ENCODE peak calls at places on chromosomes 2 and 18, in nine cellular contexts. N is ascending aorta; S is endodermal cell; E is psoas muscle; X is upper lobe of left lung; V is colonic mucosa; B is lower lobe of right lung; M is naive thymus-derived CD4-positive, alpha-beta T cell; T is tibial artery. C is an unnamed sample. For H3K4me1, the result is how much of the 10 kb centered on the place peaks cover.

GRCh38 chr2:25341031-25341727 is 546 bp downstream of the DNMT3A start:
- DNase-seq in X (peak), B (peak), S (no peak), M (no peak), E (peak), N (no peak), T (no peak), V (no peak), C (peak)

GRCh38 chr2:195531754-195532153 is 125.3 kb upstream of the SLC39A10 start:
- DNase-seq in V (no peak), X (no peak), E (no peak), S (no peak), T (no peak), N (no peak), B (no peak), M (no peak), C (no peak)

GRCh38 chr18:32688821-32689220 is 84.0 kb downstream of the KLHL14 start:
- DNase-seq in N (no peak), E (no peak), X (no peak), M (no peak), V (no peak), T (no peak), S (no peak), B (no peak), C (no peak)

GRCh38 chr2:152228215-152228614 is 52.7 kb upstream of the STAM2 start:
- DNase-seq in M (no peak), S (no peak), B (no peak), N (no peak), X (no peak), T (no peak), V (no peak), E (no peak), C (no peak)

GRCh38 chr2:191383486-191383885 is 138.3 kb downstream of the MYO1B start:
- DNase-seq in N (no peak), X (no peak), B (no peak), E (no peak), V (no peak), S (no peak), T (no peak), M (no peak), C (no peak)

GRCh38 chr2:36404312-36404711 is 48.7 kb downstream of the CRIM1 start:
- DNase-seq in M (no peak), S (no peak), X (no peak), N (no peak), T (no peak), B (no peak), V (no peak), E (no peak), C (no peak)

GRCh38 chr2:183255406-183255805 is 131.2 kb downstream of the NUP35 start:
- DNase-seq in N (no peak), M (no peak), B (no peak), E (no peak), T (no peak), X (no peak), V (no peak), S (no peak), C (no peak)

GRCh38 chr2:240523451-240524281 is 34.1 kb downstream of the ANKMY1 start:
- DNase-seq in V (no peak), E (no peak), N (peak), B (no peak), T (no peak), S (peak), M (no peak), X (peak), C (no peak)

GRCh38 chr2:167438206-167438605 is 549.9 kb downstream of the XIRP2 start:
- DNase-seq in B (no peak), X (no peak), N (no peak), S (no peak), V (peak), M (no peak), E (no peak), T (no peak), C (no peak)

GRCh38 chr2:29046321-29046720 is 28.0 kb downstream of the PCARE start:
- DNase-seq in S (no peak), N (no peak), M (no peak), X (no peak), T (no peak), E (no peak), V (no peak), B (no peak), C (no peak)

GRCh38 chr2:2698182-2699116 is 367.4 kb upstream of the MYT1L start:
- DNase-seq in X (peak), S (peak), N (no peak), E (no peak), V (no peak), M (peak), B (no peak), T (no peak), C (no peak)

GRCh38 chr2:237244976-237245646 is 159.4 kb downstream of the COPS8 start:
- DNase-seq in S (no peak), V (no peak), X (no peak), N (no peak), M (no peak), B (no peak), T (no peak), E (no peak), C (no peak)

GRCh38 chr2:74039611-74040010 is 54.9 kb downstream of the TET3 start:
- DNase-seq in M (no peak), N (no peak), V (no peak), B (no peak), E (no peak), X (no peak), S (no peak), T (no peak), C (no peak)

GRCh38 chr2:170715062-170715931 is at the start of gene SP5:
- DNase-seq in S (peak), X (peak), N (peak), T (peak), V (peak), E (peak), M (peak), B (peak), C (peak)
- H3K4me1 ChIP-seq in S (under half), X (half or more), N (under half), T (under half), V (under half), E (under half), M (under half), B (under half), C (half or more)

GRCh38 chr2:45908316-45909150 is 257.1 kb downstream of the PRKCE start:
- DNase-seq in N (no peak), V (no peak), B (no peak), T (no peak), S (no peak), E (no peak), M (no peak), X (no peak), C (no peak)
- H3K4me1 ChIP-seq in N (under half), V (under half), B (under half), T (under half), S (under half), E (under half), M (under half), X (under half), C (under half)

DNA sequence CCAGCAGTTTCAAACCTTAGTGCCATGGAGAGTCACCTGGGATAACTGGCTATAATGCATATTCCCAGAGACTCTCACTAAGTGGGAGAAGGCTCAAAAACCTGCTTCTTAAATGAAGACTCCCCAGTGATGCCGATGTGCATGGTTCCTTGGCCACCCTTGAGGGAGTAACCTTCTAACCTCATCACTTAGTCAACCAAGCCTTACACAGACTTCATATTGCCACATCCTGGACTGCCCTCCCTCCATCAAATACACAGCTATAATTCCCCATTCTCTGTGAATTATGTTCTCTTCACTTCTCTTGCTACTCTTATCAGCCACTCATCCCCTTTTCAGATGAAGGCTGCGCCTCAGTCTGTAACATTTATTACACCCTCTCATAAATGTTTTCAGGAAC is 462.9 kb upstream of the RGPD4 start:
- DNase-seq in B (no peak), N (no peak), X (no peak), E (no peak), V (no peak), S (no peak), M (no peak), T (no peak), C (no peak)
- H3K4me1 ChIP-seq in B (under half), N (under half), X (under half), E (under half), V (under half), S (under half), M (under half), T (under half), C (under half)

GRCh38 chr2:110101280-110101844 is 14.3 kb downstream of the MALL start:
- DNase-seq in B (peak), T (peak), N (peak), E (peak), V (peak), S (peak), M (no peak), X (peak), C (peak)

GRCh38 chr2:110099036-110099420 is 16.6 kb downstream of the MALL start:
- DNase-seq in T (no peak), X (no peak), S (peak), B (peak), N (peak), E (no peak), V (no peak), M (no peak), C (no peak)

GRCh38 chr2:110101911-110102774 is 13.5 kb downstream of the MALL start:
- DNase-seq in V (peak), T (no peak), M (no peak), X (peak), S (no peak), N (peak), B (no peak), E (no peak), C (no peak)

GRCh38 chr2:110097506-110098220 is 18.0 kb downstream of the MALL start:
- DNase-seq in T (no peak), B (peak), S (peak), N (no peak), X (peak), V (peak), E (no peak), M (no peak), C (no peak)

GRCh38 chr2:110099471-110100225 is 16.0 kb downstream of the MALL start:
- DNase-seq in V (no peak), E (no peak), N (peak), X (no peak), T (no peak), S (peak), M (no peak), B (peak), C (no peak)
- H3K4me1 ChIP-seq in V (under half), E (under half), N (under half), X (half or more), T (under half), S (under half), M (under half), B (half or more), C (half or more)

DNA sequence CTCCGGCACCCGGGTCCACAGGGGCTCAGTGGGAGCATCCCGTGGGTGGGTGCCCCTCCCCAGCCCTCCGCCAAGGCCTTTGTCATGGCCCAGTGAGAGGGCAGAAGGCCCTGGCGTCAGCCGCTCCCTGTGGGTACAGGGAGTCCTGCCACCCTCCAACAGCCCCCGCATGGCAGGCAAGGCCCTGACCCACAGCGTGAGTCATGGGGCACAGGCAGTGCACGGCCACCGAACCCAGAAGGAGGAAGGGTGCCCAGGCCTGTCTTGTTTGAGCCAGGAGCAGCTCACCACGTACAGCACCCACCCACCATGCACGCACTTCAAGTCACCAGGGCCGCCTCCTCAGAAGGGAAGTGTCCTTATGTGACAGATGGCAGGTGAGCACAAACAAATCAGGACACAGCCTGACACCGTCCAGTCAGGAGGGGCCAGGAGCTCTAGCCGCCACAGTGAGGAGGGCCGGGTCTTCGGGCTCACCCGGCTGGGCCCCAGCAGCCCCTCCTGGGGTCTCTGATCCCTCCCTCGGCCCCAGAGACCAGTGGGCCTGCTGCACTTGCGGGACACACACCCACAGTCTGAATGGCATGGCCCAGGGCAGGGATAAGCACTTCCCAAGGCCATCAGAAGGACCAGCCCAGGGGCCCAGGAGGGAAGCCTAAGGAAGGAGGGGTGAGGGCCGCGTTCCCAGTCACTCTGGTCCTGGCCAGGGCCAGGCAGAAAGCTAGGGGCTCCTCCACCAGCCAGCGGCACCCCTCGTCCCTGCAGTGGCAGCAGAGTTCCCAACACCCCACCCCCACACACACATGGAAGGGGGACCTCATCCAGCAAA is 25.8 kb downstream of the BIN1 start:
- DNase-seq in E (peak), B (peak), X (peak), M (peak), T (no peak), S (no peak), N (peak), V (no peak), C (no peak)
- H3K4me1 ChIP-seq in E (half or more), B (half or more), X (half or more), M (half or more), T (under half), S (under half), N (under half), V (under half), C (half or more)

GRCh38 chr2:60440080-60440753 is 113.2 kb downstream of the BCL11A start:
- DNase-seq in T (no peak), E (no peak), N (no peak), X (no peak), B (no peak), S (no peak), V (no peak), M (no peak), C (no peak)
- H3K4me1 ChIP-seq in T (under half), E (under half), N (under half), X (under half), B (under half), S (under half), V (under half), M (under half), C (under half)

GRCh38 chr2:6926071-6926732 is 9.0 kb downstream of the RNF144A start:
- DNase-seq in B (no peak), T (no peak), S (no peak), M (no peak), V (no peak), E (no peak), N (no peak), X (peak), C (no peak)
- H3K4me1 ChIP-seq in B (under half), T (under half), S (under half), M (under half), V (under half), E (half or more), N (under half), X (under half), C (half or more)

GRCh38 chr2:43055086-43055912 is 171.1 kb downstream of the ZFP36L2 start:
- DNase-seq in T (no peak), S (no peak), X (no peak), E (no peak), V (no peak), N (no peak), B (no peak), M (no peak), C (no peak)

GRCh38 chr2:43052204-43052943 is 174.0 kb downstream of the ZFP36L2 start:
- DNase-seq in V (no peak), E (no peak), B (no peak), S (no peak), X (no peak), N (no peak), M (no peak), T (no peak), C (no peak)

GRCh38 chr2:43052944-43053306 is 173.5 kb downstream of the ZFP36L2 start:
- DNase-seq in S (no peak), E (no peak), T (no peak), N (no peak), V (no peak), M (no peak), B (no peak), X (no peak), C (no peak)

GRCh38 chr2:43055985-43056384 is 170.4 kb downstream of the ZFP36L2 start:
- DNase-seq in T (no peak), V (no peak), B (no peak), N (no peak), E (no peak), X (no peak), M (no peak), S (no peak), C (no peak)

GRCh38 chr2:43054367-43054766 is 172.0 kb downstream of the ZFP36L2 start:
- DNase-seq in B (no peak), M (no peak), T (no peak), E (no peak), V (no peak), N (no peak), S (peak), X (no peak), C (no peak)
- H3K4me1 ChIP-seq in B (under half), M (under half), T (under half), E (under half), V (under half), N (under half), S (under half), X (under half), C (under half)